ENCODE peak calls at places on chromosome 19, in seven cellular contexts. One of them, this sample, is unnamed.

GRCh38 chr19:32372726-32373613 is 27.6 kb downstream of the ZNF507 start:
- DNase-seq in NCI-H345: no peak
- DNase-seq in AG10803: peak
- DNase-seq in sigmoid colon: no peak
- DNase-seq in NCI-H146: no peak
- DNase-seq in neural crest cell: no peak
- DNase-seq in glutamatergic neuron: no peak
- DNase-seq in this sample: no peak

GRCh38 chr19:48203227-48203793 is 32.8 kb downstream of the ZSWIM9 start:
- DNase-seq in NCI-H146: peak
- DNase-seq in neural crest cell: no peak
- DNase-seq in glutamatergic neuron: no peak
- DNase-seq in NCI-H345: no peak
- DNase-seq in AG10803: no peak
- DNase-seq in sigmoid colon: no peak
- DNase-seq in this sample: no peak

GRCh38 chr19:47152632-47153031 is 22.0 kb downstream of the SAE1 start:
- DNase-seq in glutamatergic neuron: no peak
- DNase-seq in NCI-H146: no peak
- DNase-seq in sigmoid colon: no peak
- DNase-seq in NCI-H345: no peak
- DNase-seq in neural crest cell: no peak
- DNase-seq in AG10803: no peak
- DNase-seq in this sample: no peak

GRCh38 chr19:7916137-7916907 is 1.7 kb downstream of the TGFBR3L start:
- DNase-seq in NCI-H146: peak
- DNase-seq in sigmoid colon: no peak
- DNase-seq in AG10803: no peak
- DNase-seq in glutamatergic neuron: peak
- DNase-seq in neural crest cell: no peak
- DNase-seq in NCI-H345: no peak
- DNase-seq in this sample: no peak

GRCh38 chr19:5975388-5975728 is 2.6 kb downstream of the RANBP3 start:
- DNase-seq in glutamatergic neuron: no peak
- DNase-seq in AG10803: no peak
- DNase-seq in sigmoid colon: no peak
- DNase-seq in NCI-H146: no peak
- DNase-seq in NCI-H345: no peak
- DNase-seq in neural crest cell: no peak
- DNase-seq in this sample: no peak

GRCh38 chr19:40592170-40592569 is 9.0 kb upstream of the LTBP4 start:
- DNase-seq in NCI-H345: peak
- DNase-seq in AG10803: peak
- DNase-seq in glutamatergic neuron: no peak
- DNase-seq in sigmoid colon: no peak
- DNase-seq in neural crest cell: no peak
- DNase-seq in NCI-H146: peak
- DNase-seq in this sample: no peak

GRCh38 chr19:10510301-10510802 is 6.9 kb downstream of the S1PR5 start:
- DNase-seq in sigmoid colon: no peak
- DNase-seq in NCI-H146: peak
- DNase-seq in NCI-H345: no peak
- DNase-seq in glutamatergic neuron: peak
- DNase-seq in neural crest cell: peak
- DNase-seq in AG10803: no peak
- DNase-seq in this sample: peak

GRCh38 chr19:16062789-16063188 is 13.5 kb upstream of the TPM4 start:
- DNase-seq in glutamatergic neuron: peak
- DNase-seq in NCI-H345: peak
- DNase-seq in sigmoid colon: no peak
- DNase-seq in neural crest cell: peak
- DNase-seq in NCI-H146: no peak
- DNase-seq in AG10803: no peak
- DNase-seq in this sample: peak

GRCh38 chr19:10193666-10194499 is 870 bp downstream of the DNMT1 start:
- DNase-seq in NCI-H345: peak
- DNase-seq in NCI-H146: peak
- DNase-seq in glutamatergic neuron: peak
- DNase-seq in sigmoid colon: no peak
- DNase-seq in neural crest cell: no peak
- DNase-seq in AG10803: peak
- DNase-seq in this sample: no peak